ENCODE peak calls at places on chromosomes 16 and 17, in six cellular contexts. One of them, this sample, is unnamed.

GRCh38 chr17:49646391-49647255 is 31.3 kb downstream of the SPOP start:
- DNase-seq in lung: peak; percentile 62
- DNase-seq in activated CD4-positive, alpha-beta T cell treated with anti-CD3 and anti-CD28 coated beads for 24 hours: peak; percentile 28
- DNase-seq in stimulated activated CD8-positive, alpha-beta memory T cell treated with anti-CD3 and anti-CD28 coated beads, Interleukin-4, amount 100 ng/mL, for 1 hour: no peak
- DNase-seq in H1: no peak
- DNase-seq in substantia nigra: no peak
- DNase-seq in this sample: no peak

GRCh38 chr16:86044881-86045600 is 146.1 kb downstream of the IRF8 start:
- DNase-seq in substantia nigra: no peak
- DNase-seq in stimulated activated CD8-positive, alpha-beta memory T cell treated with anti-CD3 and anti-CD28 coated beads, Interleukin-4, amount 100 ng/mL, for 1 hour: peak; percentile 24
- DNase-seq in lung: no peak
- DNase-seq in activated CD4-positive, alpha-beta T cell treated with anti-CD3 and anti-CD28 coated beads for 24 hours: peak; percentile 16
- DNase-seq in H1: no peak
- DNase-seq in this sample: no peak

GRCh38 chr17:65749479-65749878 is 188.0 kb upstream of the AXIN2 start:
- DNase-seq in lung: no peak
- DNase-seq in substantia nigra: no peak
- DNase-seq in stimulated activated CD8-positive, alpha-beta memory T cell treated with anti-CD3 and anti-CD28 coated beads, Interleukin-4, amount 100 ng/mL, for 1 hour: no peak
- DNase-seq in activated CD4-positive, alpha-beta T cell treated with anti-CD3 and anti-CD28 coated beads for 24 hours: no peak
- DNase-seq in H1: no peak
- DNase-seq in this sample: no peak

GRCh38 chr17:81095608-81095888 is 60.6 kb downstream of the BAIAP2 start:
- DNase-seq in substantia nigra: no peak
- DNase-seq in lung: no peak
- DNase-seq in activated CD4-positive, alpha-beta T cell treated with anti-CD3 and anti-CD28 coated beads for 24 hours: no peak
- DNase-seq in stimulated activated CD8-positive, alpha-beta memory T cell treated with anti-CD3 and anti-CD28 coated beads, Interleukin-4, amount 100 ng/mL, for 1 hour: no peak
- DNase-seq in H1: no peak
- DNase-seq in this sample: no peak

GRCh38 chr16:89827383-89828198 is 684 bp upstream of the SPIRE2 start:
- DNase-seq in lung: peak; percentile 50
- DNase-seq in activated CD4-positive, alpha-beta T cell treated with anti-CD3 and anti-CD28 coated beads for 24 hours: no peak
- DNase-seq in H1: peak; percentile 84
- DNase-seq in stimulated activated CD8-positive, alpha-beta memory T cell treated with anti-CD3 and anti-CD28 coated beads, Interleukin-4, amount 100 ng/mL, for 1 hour: no peak
- DNase-seq in substantia nigra: peak; percentile 10
- DNase-seq in this sample: no peak

GRCh38 chr17:4204190-4204589 is 59.6 kb downstream of the ANKFY1 start:
- DNase-seq in substantia nigra: no peak
- DNase-seq in H1: no peak
- DNase-seq in activated CD4-positive, alpha-beta T cell treated with anti-CD3 and anti-CD28 coated beads for 24 hours: no peak
- DNase-seq in stimulated activated CD8-positive, alpha-beta memory T cell treated with anti-CD3 and anti-CD28 coated beads, Interleukin-4, amount 100 ng/mL, for 1 hour: no peak
- DNase-seq in lung: no peak
- DNase-seq in this sample: no peak

GRCh38 chr17:73427198-73427597 is 115.4 kb upstream of the CDC42EP4 start:
- DNase-seq in activated CD4-positive, alpha-beta T cell treated with anti-CD3 and anti-CD28 coated beads for 24 hours: no peak
- DNase-seq in H1: no peak
- DNase-seq in stimulated activated CD8-positive, alpha-beta memory T cell treated with anti-CD3 and anti-CD28 coated beads, Interleukin-4, amount 100 ng/mL, for 1 hour: no peak
- DNase-seq in substantia nigra: no peak
- DNase-seq in lung: no peak
- DNase-seq in this sample: no peak

GRCh38 chr17:41307647-41308046 is 1.5 kb downstream of the KRTAP16-1 start:
- DNase-seq in substantia nigra: no peak
- DNase-seq in stimulated activated CD8-positive, alpha-beta memory T cell treated with anti-CD3 and anti-CD28 coated beads, Interleukin-4, amount 100 ng/mL, for 1 hour: no peak
- DNase-seq in H1: no peak
- DNase-seq in activated CD4-positive, alpha-beta T cell treated with anti-CD3 and anti-CD28 coated beads for 24 hours: no peak
- DNase-seq in lung: no peak
- DNase-seq in this sample: no peak

GRCh38 chr17:17439971-17440843 is 36.6 kb upstream of the MED9 start:
- DNase-seq in H1: peak; percentile 89
- DNase-seq in lung: peak; percentile 79
- DNase-seq in activated CD4-positive, alpha-beta T cell treated with anti-CD3 and anti-CD28 coated beads for 24 hours: peak; percentile 74
- DNase-seq in substantia nigra: peak; percentile 26
- DNase-seq in stimulated activated CD8-positive, alpha-beta memory T cell treated with anti-CD3 and anti-CD28 coated beads, Interleukin-4, amount 100 ng/mL, for 1 hour: peak; percentile 55
- DNase-seq in this sample: no peak

GRCh38 chr16:86833136-86833535 is 254.8 kb downstream of the FOXL1 start:
- DNase-seq in substantia nigra: no peak
- DNase-seq in activated CD4-positive, alpha-beta T cell treated with anti-CD3 and anti-CD28 coated beads for 24 hours: no peak
- DNase-seq in stimulated activated CD8-positive, alpha-beta memory T cell treated with anti-CD3 and anti-CD28 coated beads, Interleukin-4, amount 100 ng/mL, for 1 hour: no peak
- DNase-seq in H1: no peak
- DNase-seq in lung: no peak
- DNase-seq in this sample: no peak

GRCh38 chr16:87202346-87202745 is 114.8 kb downstream of the C16orf95 start:
- DNase-seq in stimulated activated CD8-positive, alpha-beta memory T cell treated with anti-CD3 and anti-CD28 coated beads, Interleukin-4, amount 100 ng/mL, for 1 hour: no peak
- DNase-seq in substantia nigra: no peak
- DNase-seq in H1: no peak
- DNase-seq in activated CD4-positive, alpha-beta T cell treated with anti-CD3 and anti-CD28 coated beads for 24 hours: no peak
- DNase-seq in lung: no peak
- DNase-seq in this sample: no peak

GRCh38 chr17:1413281-1413791 is 13.3 kb upstream of the YWHAE start:
- DNase-seq in stimulated activated CD8-positive, alpha-beta memory T cell treated with anti-CD3 and anti-CD28 coated beads, Interleukin-4, amount 100 ng/mL, for 1 hour: no peak
- DNase-seq in lung: peak; percentile 77
- DNase-seq in H1: no peak
- DNase-seq in activated CD4-positive, alpha-beta T cell treated with anti-CD3 and anti-CD28 coated beads for 24 hours: no peak
- DNase-seq in substantia nigra: no peak
- DNase-seq in this sample: no peak

GRCh38 chr17:33140413-33141099 is 148.9 kb downstream of the SPACA3 start:
- DNase-seq in lung: no peak
- DNase-seq in activated CD4-positive, alpha-beta T cell treated with anti-CD3 and anti-CD28 coated beads for 24 hours: no peak
- DNase-seq in H1: no peak
- DNase-seq in stimulated activated CD8-positive, alpha-beta memory T cell treated with anti-CD3 and anti-CD28 coated beads, Interleukin-4, amount 100 ng/mL, for 1 hour: no peak
- DNase-seq in substantia nigra: no peak
- DNase-seq in this sample: no peak

GRCh38 chr17:69819316-69820087 is 255.5 kb upstream of the KCNJ16 start:
- DNase-seq in substantia nigra: no peak
- DNase-seq in H1: no peak
- DNase-seq in activated CD4-positive, alpha-beta T cell treated with anti-CD3 and anti-CD28 coated beads for 24 hours: no peak
- DNase-seq in lung: no peak
- DNase-seq in stimulated activated CD8-positive, alpha-beta memory T cell treated with anti-CD3 and anti-CD28 coated beads, Interleukin-4, amount 100 ng/mL, for 1 hour: no peak
- DNase-seq in this sample: no peak

GRCh38 chr16:56019274-56019673 is 144.1 kb upstream of the CES5A start:
- DNase-seq in stimulated activated CD8-positive, alpha-beta memory T cell treated with anti-CD3 and anti-CD28 coated beads, Interleukin-4, amount 100 ng/mL, for 1 hour: no peak
- DNase-seq in substantia nigra: no peak
- DNase-seq in lung: no peak
- DNase-seq in H1: no peak
- DNase-seq in activated CD4-positive, alpha-beta T cell treated with anti-CD3 and anti-CD28 coated beads for 24 hours: no peak
- DNase-seq in this sample: no peak

GRCh38 chr16:16025214-16025968 is 76.0 kb downstream of the ABCC1 start:
- DNase-seq in stimulated activated CD8-positive, alpha-beta memory T cell treated with anti-CD3 and anti-CD28 coated beads, Interleukin-4, amount 100 ng/mL, for 1 hour: no peak
- DNase-seq in substantia nigra: no peak
- DNase-seq in activated CD4-positive, alpha-beta T cell treated with anti-CD3 and anti-CD28 coated beads for 24 hours: peak; percentile 45
- DNase-seq in lung: no peak
- DNase-seq in H1: no peak
- DNase-seq in this sample: no peak

GRCh38 chr16:87725596-87726235 is 40.1 kb downstream of the KLHDC4 start:
- DNase-seq in activated CD4-positive, alpha-beta T cell treated with anti-CD3 and anti-CD28 coated beads for 24 hours: no peak
- DNase-seq in substantia nigra: no peak
- DNase-seq in stimulated activated CD8-positive, alpha-beta memory T cell treated with anti-CD3 and anti-CD28 coated beads, Interleukin-4, amount 100 ng/mL, for 1 hour: no peak
- DNase-seq in H1: no peak
- DNase-seq in lung: peak; percentile 57
- DNase-seq in this sample: no peak

GRCh38 chr17:7703584-7704574 is 1.1 kb upstream of the EFNB3 start:
- DNase-seq in H1: peak; percentile 77
- DNase-seq in activated CD4-positive, alpha-beta T cell treated with anti-CD3 and anti-CD28 coated beads for 24 hours: no peak
- DNase-seq in stimulated activated CD8-positive, alpha-beta memory T cell treated with anti-CD3 and anti-CD28 coated beads, Interleukin-4, amount 100 ng/mL, for 1 hour: no peak
- DNase-seq in lung: no peak
- DNase-seq in substantia nigra: no peak
- DNase-seq in this sample: no peak

GRCh38 chr17:33292184-33292980 is 713 bp downstream of the ASIC2 start:
- DNase-seq in substantia nigra: no peak
- DNase-seq in lung: no peak
- DNase-seq in activated CD4-positive, alpha-beta T cell treated with anti-CD3 and anti-CD28 coated beads for 24 hours: no peak
- DNase-seq in H1: peak; percentile 78
- DNase-seq in stimulated activated CD8-positive, alpha-beta memory T cell treated with anti-CD3 and anti-CD28 coated beads, Interleukin-4, amount 100 ng/mL, for 1 hour: no peak
- DNase-seq in this sample: no peak

GRCh38 chr17:12395733-12396354 is 269.8 kb upstream of the MYOCD start:
- DNase-seq in lung: peak; percentile 25
- DNase-seq in substantia nigra: no peak
- DNase-seq in H1: peak; percentile 68
- DNase-seq in activated CD4-positive, alpha-beta T cell treated with anti-CD3 and anti-CD28 coated beads for 24 hours: peak; percentile 0
- DNase-seq in stimulated activated CD8-positive, alpha-beta memory T cell treated with anti-CD3 and anti-CD28 coated beads, Interleukin-4, amount 100 ng/mL, for 1 hour: no peak
- DNase-seq in this sample: peak; percentile 21

GRCh38 chr17:39527220-39527813 is 66.0 kb downstream of the CDK12 start:
- DNase-seq in activated CD4-positive, alpha-beta T cell treated with anti-CD3 and anti-CD28 coated beads for 24 hours: no peak
- DNase-seq in substantia nigra: no peak
- DNase-seq in stimulated activated CD8-positive, alpha-beta memory T cell treated with anti-CD3 and anti-CD28 coated beads, Interleukin-4, amount 100 ng/mL, for 1 hour: no peak
- DNase-seq in lung: no peak
- DNase-seq in H1: no peak
- DNase-seq in this sample: peak; percentile 32

GRCh38 chr17:7260601-7261376 is 1.5 kb downstream of the CLDN7 start:
- DNase-seq in H1: peak; percentile 86
- DNase-seq in activated CD4-positive, alpha-beta T cell treated with anti-CD3 and anti-CD28 coated beads for 24 hours: no peak
- DNase-seq in substantia nigra: no peak
- DNase-seq in lung: peak; percentile 79
- DNase-seq in stimulated activated CD8-positive, alpha-beta memory T cell treated with anti-CD3 and anti-CD28 coated beads, Interleukin-4, amount 100 ng/mL, for 1 hour: no peak
- DNase-seq in this sample: no peak

GRCh38 chr17:50844117-50844700 is 8.8 kb downstream of the WFIKKN2 start:
- DNase-seq in H1: no peak
- DNase-seq in activated CD4-positive, alpha-beta T cell treated with anti-CD3 and anti-CD28 coated beads for 24 hours: no peak
- DNase-seq in stimulated activated CD8-positive, alpha-beta memory T cell treated with anti-CD3 and anti-CD28 coated beads, Interleukin-4, amount 100 ng/mL, for 1 hour: no peak
- DNase-seq in lung: no peak
- DNase-seq in substantia nigra: peak; percentile 15
- DNase-seq in this sample: no peak

This sample was measured in CMK.